ENCODE peak calls at places on chromosomes 16 and 17, in six cellular contexts. Y is hippocampal formation; V is immature natural killer cell; T is left ventricle myocardium inferior; K is stimulated activated CD8-positive, alpha-beta memory T cell treated with anti-CD3 and anti-CD28 coated beads, Interleukin-4, amount 100 ng/mL, for 4 hours; J is stimulated activated CD4-positive, alpha-beta T cell treated with anti-CD3 and anti-CD28 coated beads, Interleukin-1b, Interleukin-23, amount 100 ng/mL, for 24 hours. B is an unnamed sample.

GRCh38 chr17:8300629-8301242 is 5.5 kb upstream of the SLC25A35 start:
- DNase-seq in Y (peak), V (peak), T (peak), K (peak), J (peak), B (peak)

GRCh38 chr17:336110-337021 is 16.2 kb downstream of the RPH3AL start:
- DNase-seq in Y (no peak), V (no peak), T (peak), K (no peak), J (no peak), B (no peak)

GRCh38 chr16:90020838-90021382 is 1.7 kb upstream of the DBNDD1 start:
- DNase-seq in Y (peak), V (no peak), T (no peak), K (no peak), J (no peak), B (no peak)

GRCh38 chr16:2365397-2365796 is 24.9 kb upstream of the ABCA3 start:
- DNase-seq in Y (no peak), V (no peak), T (no peak), K (no peak), J (no peak), B (no peak)

GRCh38 chr17:44257815-44258750 is 9.9 kb downstream of the SLC4A1 start:
- DNase-seq in Y (no peak), V (no peak), T (no peak), K (no peak), J (no peak), B (no peak)

GRCh38 chr17:42743595-42744282 is 1.1 kb downstream of the EZH1 start:
- DNase-seq in Y (no peak), V (no peak), T (no peak), K (no peak), J (no peak), B (no peak)

GRCh38 chr17:17063546-17064122 is 21.4 kb downstream of the MPRIP start:
- DNase-seq in Y (peak), V (no peak), T (peak), K (no peak), J (no peak), B (no peak)

GRCh38 chr17:2084129-2084765 is 29.3 kb downstream of the HIC1 start:
- DNase-seq in Y (no peak), V (no peak), T (peak), K (no peak), J (no peak), B (no peak)

GRCh38 chr16:67939507-67940435 is 3.1 kb upstream of the PSMB10 start:
- DNase-seq in Y (no peak), V (peak), T (peak), K (peak), J (peak), B (no peak)

GRCh38 chr16:84834403-84834772 is 14.6 kb downstream of the CRISPLD2 start:
- DNase-seq in Y (no peak), V (no peak), T (no peak), K (no peak), J (no peak), B (no peak)

GRCh38 chr17:39001703-39002637 is 34.8 kb upstream of the FBXO47 start:
- DNase-seq in Y (no peak), V (no peak), T (peak), K (no peak), J (no peak), B (no peak)

GRCh38 chr17:58587713-58588117 is 73.3 kb upstream of the MTMR4 start:
- DNase-seq in Y (peak), V (peak), T (peak), K (peak), J (peak), B (peak)

GRCh38 chr17:48497103-48497502 is 33.7 kb downstream of the HOXB1 start:
- DNase-seq in Y (no peak), V (no peak), T (no peak), K (no peak), J (no peak), B (no peak)